ENCODE peak calls at places on chromosomes 2 and 18, in six cellular contexts. One of them, this sample, is unnamed.

GRCh38 chr2:54666741-54667639 is 56.5 kb upstream of the EML6 start:
- DNase-seq in neuronal stem cell: no peak
- DNase-seq in IMR-90: peak; percentile 23
- DNase-seq in mesendoderm: no peak
- DNase-seq in H1: no peak
- DNase-seq in mesenchymal stem cell: peak; percentile 80
- DNase-seq in this sample: no peak

GRCh38 chr2:114714316-114714715 is 271.9 kb downstream of the DPP10 start:
- DNase-seq in IMR-90: no peak
- DNase-seq in H1: no peak
- DNase-seq in neuronal stem cell: peak; percentile 55
- DNase-seq in mesendoderm: peak; percentile 12
- DNase-seq in mesenchymal stem cell: no peak
- DNase-seq in this sample: no peak

GRCh38 chr18:49926076-49926745 is 112.9 kb upstream of the ACAA2 start:
- DNase-seq in IMR-90: no peak
- DNase-seq in mesenchymal stem cell: no peak
- DNase-seq in mesendoderm: no peak
- DNase-seq in neuronal stem cell: no peak
- DNase-seq in H1: no peak
- DNase-seq in this sample: no peak

GRCh38 chr2:191049728-191050639 is 36.0 kb upstream of the STAT1 start:
- DNase-seq in neuronal stem cell: peak; percentile 5
- DNase-seq in mesenchymal stem cell: peak; percentile 91
- DNase-seq in IMR-90: peak; percentile 87
- DNase-seq in mesendoderm: peak; percentile 88
- DNase-seq in H1: no peak
- DNase-seq in this sample: no peak

GRCh38 chr2:241613018-241613780 is 23.8 kb downstream of the THAP4 start:
- DNase-seq in H1: no peak
- DNase-seq in IMR-90: peak; percentile 26
- DNase-seq in mesendoderm: no peak
- DNase-seq in neuronal stem cell: no peak
- DNase-seq in mesenchymal stem cell: peak; percentile 39
- DNase-seq in this sample: no peak

GRCh38 chr2:177165103-177165583 is 47.5 kb upstream of the HNRNPA3 start:
- DNase-seq in IMR-90: peak; percentile 45
- DNase-seq in mesendoderm: peak; percentile 43
- DNase-seq in neuronal stem cell: no peak
- DNase-seq in H1: no peak
- DNase-seq in mesenchymal stem cell: peak; percentile 59
- DNase-seq in this sample: no peak

GRCh38 chr18:57859314-57859713 is 56.2 kb upstream of the ATP8B1 start:
- DNase-seq in neuronal stem cell: no peak
- DNase-seq in mesenchymal stem cell: peak; percentile 26
- DNase-seq in mesendoderm: peak; percentile 68
- DNase-seq in IMR-90: no peak
- DNase-seq in H1: no peak
- DNase-seq in this sample: peak; percentile 41

GRCh38 chr2:199704358-199705238 is 146.4 kb downstream of the FTCDNL1 start:
- DNase-seq in H1: no peak
- DNase-seq in mesendoderm: peak; percentile 57
- DNase-seq in mesenchymal stem cell: peak; percentile 51
- DNase-seq in IMR-90: peak; percentile 24
- DNase-seq in neuronal stem cell: peak; percentile 6
- DNase-seq in this sample: peak; percentile 45

GRCh38 chr2:15940661-15941482 is 522 bp downstream of the MYCN start:
- DNase-seq in mesenchymal stem cell: peak; percentile 20
- DNase-seq in IMR-90: no peak
- DNase-seq in mesendoderm: peak; percentile 83
- DNase-seq in neuronal stem cell: peak; percentile 51
- DNase-seq in H1: no peak
- DNase-seq in this sample: no peak

GRCh38 chr2:160934263-160934662 is 226.0 kb upstream of the TANK start:
- DNase-seq in mesendoderm: no peak
- DNase-seq in H1: no peak
- DNase-seq in neuronal stem cell: no peak
- DNase-seq in IMR-90: peak; percentile 19
- DNase-seq in mesenchymal stem cell: no peak
- DNase-seq in this sample: no peak

GRCh38 chr18:23451011-23451410 is 2.1 kb upstream of the RIOK3 start:
- DNase-seq in IMR-90: no peak
- DNase-seq in neuronal stem cell: no peak
- DNase-seq in mesendoderm: no peak
- DNase-seq in mesenchymal stem cell: no peak
- DNase-seq in H1: no peak
- DNase-seq in this sample: no peak

GRCh38 chr18:23451491-23451890 is 1.6 kb upstream of the RIOK3 start:
- DNase-seq in IMR-90: no peak
- DNase-seq in neuronal stem cell: no peak
- DNase-seq in mesendoderm: no peak
- DNase-seq in H1: no peak
- DNase-seq in mesenchymal stem cell: no peak
- DNase-seq in this sample: no peak

GRCh38 chr18:23453657-23454011 is 547 bp downstream of the RIOK3 start:
- DNase-seq in H1: no peak
- DNase-seq in IMR-90: peak; percentile 69
- DNase-seq in mesendoderm: peak; percentile 25
- DNase-seq in mesenchymal stem cell: peak; percentile 78
- DNase-seq in neuronal stem cell: no peak
- DNase-seq in this sample: no peak

GRCh38 chr18:23452347-23452727 is 750 bp upstream of the RIOK3 start:
- DNase-seq in mesendoderm: no peak
- DNase-seq in mesenchymal stem cell: no peak
- DNase-seq in H1: no peak
- DNase-seq in IMR-90: no peak
- DNase-seq in neuronal stem cell: no peak
- DNase-seq in this sample: no peak

DNA sequence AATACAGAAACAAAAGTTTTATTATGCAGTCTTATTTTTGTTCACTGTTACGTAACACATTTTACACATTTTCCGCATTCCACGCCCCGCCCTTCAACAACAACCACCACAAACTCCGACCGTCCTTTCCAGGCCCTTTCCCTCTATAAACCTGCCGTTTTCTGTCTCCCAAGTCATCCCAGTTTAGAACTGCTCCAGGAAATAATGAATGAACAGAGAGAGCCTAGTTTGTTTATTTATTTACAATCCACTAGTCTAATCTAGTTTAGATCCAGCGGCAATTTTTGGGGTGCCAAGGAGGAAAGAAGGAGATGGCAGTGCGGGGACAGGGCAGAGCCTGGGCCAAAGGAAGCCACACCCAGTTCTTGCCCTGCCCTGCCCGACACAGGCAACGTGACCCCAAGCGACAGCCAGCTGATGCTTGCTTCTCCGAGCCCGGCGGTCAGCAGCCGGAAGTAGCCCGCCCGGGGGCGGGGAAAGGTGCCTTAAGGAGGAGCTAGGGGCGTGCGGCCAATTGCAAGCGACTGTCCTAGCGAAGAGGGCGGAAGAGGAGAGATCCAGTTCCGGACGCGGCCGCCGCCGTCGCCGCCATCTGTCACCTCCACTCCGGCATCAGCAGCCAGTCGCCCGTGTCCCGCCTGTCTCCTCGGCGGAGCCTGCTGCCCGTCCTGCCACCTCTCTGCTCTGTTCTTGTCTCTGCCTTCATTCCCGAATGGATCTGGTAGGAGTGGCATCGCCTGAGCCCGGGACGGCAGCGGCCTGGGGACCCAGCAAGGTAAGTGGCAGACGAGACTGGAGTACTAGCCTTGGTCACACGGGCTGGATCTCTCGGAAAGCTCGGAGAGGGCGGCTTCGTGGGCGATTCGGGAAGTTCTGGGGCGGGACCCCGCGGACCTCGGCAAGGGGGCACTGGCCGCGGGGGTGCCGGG is at the start of gene RIOK3:
- DNase-seq in IMR-90: peak; percentile 92
- DNase-seq in mesendoderm: peak; percentile 99
- DNase-seq in neuronal stem cell: peak; percentile 92
- DNase-seq in H1: peak; percentile 90
- DNase-seq in mesenchymal stem cell: peak; percentile 96
- DNase-seq in this sample: peak; percentile 98
- H3K18ac ChIP-seq in IMR-90: peak within 1 kb of the TSS; percentile 62
- H3K18ac ChIP-seq in mesendoderm: no peak within 1 kb of the TSS
- H3K18ac ChIP-seq in neuronal stem cell: peak within 1 kb of the TSS; percentile 61
- H3K18ac ChIP-seq in H1: no peak within 1 kb of the TSS
- H3K18ac ChIP-seq in mesenchymal stem cell: peak within 1 kb of the TSS; percentile 99
- H3K18ac ChIP-seq in this sample: no peak within 1 kb of the TSS

GRCh38 chr18:22099925-22100324 is 69.5 kb upstream of the GATA6 start:
- DNase-seq in mesendoderm: no peak
- DNase-seq in IMR-90: no peak
- DNase-seq in mesenchymal stem cell: no peak
- DNase-seq in neuronal stem cell: no peak
- DNase-seq in H1: no peak
- DNase-seq in this sample: no peak

GRCh38 chr18:22106536-22107292 is 62.7 kb upstream of the GATA6 start:
- DNase-seq in mesenchymal stem cell: no peak
- DNase-seq in neuronal stem cell: no peak
- DNase-seq in H1: no peak
- DNase-seq in IMR-90: peak; percentile 6
- DNase-seq in mesendoderm: peak; percentile 85
- DNase-seq in this sample: no peak

GRCh38 chr18:22101731-22102130 is 67.7 kb upstream of the GATA6 start:
- DNase-seq in H1: no peak
- DNase-seq in mesenchymal stem cell: no peak
- DNase-seq in mesendoderm: peak; percentile 92
- DNase-seq in neuronal stem cell: no peak
- DNase-seq in IMR-90: no peak
- DNase-seq in this sample: no peak

GRCh38 chr18:22103664-22104031 is 65.7 kb upstream of the GATA6 start:
- DNase-seq in mesendoderm: no peak
- DNase-seq in neuronal stem cell: no peak
- DNase-seq in H1: no peak
- DNase-seq in IMR-90: no peak
- DNase-seq in mesenchymal stem cell: no peak
- DNase-seq in this sample: no peak

DNA sequence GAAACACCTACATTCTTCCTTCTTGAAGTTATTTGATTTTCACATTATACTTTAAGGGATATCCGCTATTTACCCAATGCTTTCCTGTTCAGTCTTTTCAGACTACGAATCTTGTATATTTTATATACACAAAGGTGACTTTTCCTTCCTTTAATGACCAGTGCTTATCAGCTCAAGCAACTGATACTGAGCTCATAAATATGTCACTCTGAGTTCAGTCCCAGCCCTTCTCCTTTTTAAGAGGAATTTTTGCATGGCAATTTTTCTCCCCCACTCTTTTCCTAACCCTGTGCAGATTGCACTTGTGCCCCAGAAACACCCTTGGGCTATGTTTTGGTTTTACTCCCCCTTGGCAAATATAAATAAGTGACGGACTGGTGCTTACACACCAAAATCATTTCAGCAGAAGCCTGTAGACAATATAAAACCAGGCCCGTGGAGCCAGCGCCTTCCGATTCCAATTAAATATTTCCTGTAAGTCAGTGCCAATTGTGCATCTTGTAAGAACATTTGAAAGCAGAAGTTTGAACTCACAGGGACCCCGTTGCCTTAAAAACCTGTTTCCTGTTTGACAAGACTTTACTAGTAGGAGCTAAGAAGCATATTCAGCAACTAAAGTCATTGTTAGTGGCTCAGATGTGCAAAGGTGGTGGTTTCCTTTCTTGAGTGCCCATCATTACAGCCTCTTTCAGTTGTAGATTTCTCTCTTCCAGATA is 66.3 kb upstream of the GATA6 start:
- DNase-seq in H1: no peak
- DNase-seq in neuronal stem cell: no peak
- DNase-seq in mesenchymal stem cell: no peak
- DNase-seq in mesendoderm: no peak
- DNase-seq in IMR-90: no peak
- DNase-seq in this sample: no peak
- H2BK15ac ChIP-seq in H1: no peak overlapping the region
- H2BK15ac ChIP-seq in neuronal stem cell: no peak overlapping the region
- H2BK15ac ChIP-seq in mesenchymal stem cell: no peak overlapping the region
- H2BK15ac ChIP-seq in mesendoderm: no peak overlapping the region
- H2BK15ac ChIP-seq in IMR-90: no peak overlapping the region
- H2BK15ac ChIP-seq in this sample: no peak overlapping the region

DNA sequence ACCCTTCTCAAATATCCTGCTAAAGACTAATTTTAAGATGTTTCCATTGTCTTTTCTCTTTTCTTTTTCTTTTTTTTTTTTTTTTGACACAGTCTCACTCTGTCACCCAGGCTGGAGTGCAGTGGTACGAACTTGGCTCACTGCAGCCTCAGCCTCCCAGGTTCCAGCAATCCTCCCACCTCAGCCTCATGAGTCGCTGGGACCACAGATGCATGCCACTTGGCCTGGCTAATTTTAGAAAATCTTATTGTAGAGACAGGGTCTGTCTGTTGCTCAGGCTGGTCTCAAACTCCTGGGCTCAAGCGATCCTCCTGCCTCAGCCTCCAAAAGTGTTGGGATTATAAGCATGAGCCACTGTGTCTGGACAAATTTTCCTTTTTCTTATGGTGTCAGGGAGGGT is 167.5 kb downstream of the MCFD2 start:
- DNase-seq in neuronal stem cell: no peak
- DNase-seq in mesenchymal stem cell: peak; percentile 33
- DNase-seq in IMR-90: peak; percentile 47
- DNase-seq in H1: no peak
- DNase-seq in mesendoderm: no peak
- DNase-seq in this sample: no peak
- H3K18ac ChIP-seq in neuronal stem cell: no peak overlapping the region
- H3K18ac ChIP-seq in mesenchymal stem cell: no peak overlapping the region
- H3K18ac ChIP-seq in IMR-90: peak overlapping the region; percentile 71
- H3K18ac ChIP-seq in H1: no peak overlapping the region
- H3K18ac ChIP-seq in mesendoderm: no peak overlapping the region
- H3K18ac ChIP-seq in this sample: no peak overlapping the region

GRCh38 chr2:7145707-7146106 is 228.5 kb downstream of the RNF144A start:
- DNase-seq in mesendoderm: peak; percentile 14
- DNase-seq in mesenchymal stem cell: no peak
- DNase-seq in IMR-90: no peak
- DNase-seq in H1: no peak
- DNase-seq in neuronal stem cell: no peak
- DNase-seq in this sample: no peak
- H2BK15ac ChIP-seq in mesendoderm: no peak overlapping the region
- H2BK15ac ChIP-seq in mesenchymal stem cell: no peak overlapping the region
- H2BK15ac ChIP-seq in IMR-90: no peak overlapping the region
- H2BK15ac ChIP-seq in H1: no peak overlapping the region
- H2BK15ac ChIP-seq in neuronal stem cell: no peak overlapping the region
- H2BK15ac ChIP-seq in this sample: no peak overlapping the region

DNA sequence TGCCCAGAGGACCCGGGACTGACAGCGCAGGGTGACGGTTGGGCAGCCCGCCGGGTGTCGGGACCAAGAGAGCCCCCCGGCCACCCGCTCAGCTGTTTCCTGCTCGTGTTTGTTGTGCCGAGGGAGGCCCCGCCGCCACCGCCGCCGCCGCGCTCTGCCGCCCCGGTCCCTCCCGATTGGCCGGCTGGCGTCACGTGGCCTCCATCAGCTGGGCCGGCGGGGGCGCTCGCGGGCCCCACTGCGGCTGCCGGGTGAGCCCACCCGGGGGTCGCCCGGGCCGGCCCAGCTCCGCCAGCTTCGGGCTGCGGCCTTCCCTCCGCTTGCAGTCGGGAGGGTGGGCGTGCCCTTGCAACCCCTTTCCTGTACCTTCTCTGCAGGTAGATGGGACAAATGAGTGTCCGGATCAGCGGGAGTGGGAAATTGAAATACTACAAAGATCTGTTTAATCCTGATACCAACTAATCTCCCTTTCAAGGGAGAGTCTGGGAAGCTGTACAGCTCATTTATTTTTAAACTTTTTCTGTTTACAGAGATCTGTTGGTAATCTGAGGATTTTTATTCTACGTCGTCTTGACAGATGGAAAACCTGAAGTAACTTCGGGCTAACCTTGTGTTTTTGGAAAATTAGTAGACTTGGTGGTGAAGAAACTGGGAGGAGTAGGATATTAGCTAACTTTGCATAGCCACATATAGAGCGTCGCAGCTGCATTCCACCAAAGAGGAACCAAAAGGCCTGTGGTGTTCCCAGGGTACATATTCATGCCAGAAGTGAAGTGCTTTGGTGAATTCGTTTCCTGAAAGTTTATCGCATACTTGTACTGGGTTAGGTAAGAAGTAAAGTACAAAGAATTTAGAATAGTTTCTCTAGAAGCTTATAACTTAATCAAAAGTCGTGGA is 1.2 kb downstream of the YPEL5 start:
- DNase-seq in H1: no peak
- DNase-seq in IMR-90: peak; percentile 40
- DNase-seq in neuronal stem cell: peak; percentile 81
- DNase-seq in mesenchymal stem cell: peak; percentile 72
- DNase-seq in mesendoderm: peak; percentile 87
- DNase-seq in this sample: peak; percentile 85
- H3K18ac ChIP-seq in H1: peak overlapping the region; percentile 71
- H3K18ac ChIP-seq in IMR-90: no peak overlapping the region
- H3K18ac ChIP-seq in neuronal stem cell: peak overlapping the region; percentile 95
- H3K18ac ChIP-seq in mesenchymal stem cell: peak overlapping the region; percentile 91
- H3K18ac ChIP-seq in mesendoderm: peak overlapping the region; percentile 99
- H3K18ac ChIP-seq in this sample: peak overlapping the region; percentile 86

This sample was measured in H9.